ENCODE peak calls at places on chromosomes 12 and 14, in seven cellular contexts. Z, Q, Y, V, L, G and A are unnamed samples.

GRCh38 chr14:64992328-64992885 is 5.7 kb downstream of the FNTB start:
- DNase-seq in Q (no peak), Y (no peak), G (no peak), Z (no peak), V (no peak), L (no peak), A (no peak)

GRCh38 chr14:93533437-93533836 is 102.7 kb downstream of the UNC79 start:
- DNase-seq in G (no peak), Z (no peak), V (no peak), Y (no peak), L (no peak), Q (no peak), A (no peak)

GRCh38 chr14:76876076-76876475 is 49.9 kb downstream of the LRRC74A start:
- DNase-seq in Y (no peak), G (peak), Z (peak), Q (peak), L (peak), V (peak), A (peak)

GRCh38 chr14:50210074-50210473 is 21.3 kb downstream of the SOS2 start:
- DNase-seq in L (no peak), G (no peak), Y (no peak), Q (no peak), V (no peak), Z (no peak), A (no peak)

GRCh38 chr14:37036669-37037341 is 135.6 kb downstream of the SLC25A21 start:
- DNase-seq in Q (no peak), V (no peak), Y (no peak), L (no peak), G (no peak), Z (no peak), A (no peak)

GRCh38 chr14:105141026-105141425 is 27.6 kb downstream of the JAG2 start:
- DNase-seq in Q (no peak), G (no peak), Y (no peak), Z (no peak), L (no peak), V (no peak), A (no peak)

GRCh38 chr12:90729741-90730140 is 225.2 kb downstream of the CCER1 start:
- DNase-seq in Z (no peak), G (no peak), Q (no peak), V (no peak), Y (no peak), L (no peak), A (no peak)

GRCh38 chr12:124481772-124482566 is 85.4 kb downstream of the NCOR2 start:
- DNase-seq in Y (no peak), Q (no peak), Z (no peak), V (no peak), L (no peak), G (no peak), A (no peak)

GRCh38 chr14:74927225-74927624 is 4.2 kb upstream of the RPS6KL1 start:
- DNase-seq in Z (no peak), Q (no peak), Y (no peak), L (no peak), G (no peak), V (no peak), A (no peak)

GRCh38 chr14:68694516-68695235 is 98.2 kb downstream of the ZFP36L1 start:
- DNase-seq in Q (no peak), Z (no peak), L (no peak), Y (no peak), G (no peak), V (no peak), A (no peak)

GRCh38 chr12:93982847-93983315 is 165.5 kb upstream of the PLXNC1 start:
- DNase-seq in L (no peak), Q (no peak), G (no peak), Y (no peak), V (no peak), Z (no peak), A (peak)

GRCh38 chr14:68638817-68639517 is 153.9 kb downstream of the ZFP36L1 start:
- DNase-seq in Y (no peak), Z (no peak), L (no peak), V (no peak), G (no peak), Q (no peak), A (no peak)

GRCh38 chr14:61150851-61151250 is 130.3 kb downstream of the TMEM30B start:
- DNase-seq in Y (no peak), G (no peak), V (no peak), Z (no peak), Q (no peak), L (no peak), A (no peak)

GRCh38 chr14:54676822-54677708 is 110.1 kb downstream of the SAMD4A start:
- DNase-seq in Z (peak), V (no peak), L (peak), G (no peak), Y (peak), Q (peak), A (peak)

GRCh38 chr12:78928200-78929074 is 63.9 kb downstream of the SYT1 start:
- DNase-seq in Y (no peak), L (peak), Q (no peak), V (no peak), Z (no peak), G (no peak), A (no peak)

GRCh38 chr12:38689704-38690103 is 215.7 kb downstream of the CPNE8 start:
- DNase-seq in G (no peak), Y (no peak), L (no peak), V (no peak), Q (no peak), Z (no peak), A (no peak)